ENCODE peak calls at places on chromosomes 16 and 17, in nine cellular contexts. U is ovary, D is esophagus squamous epithelium, I is B cell, G is gastrocnemius medialis, O is dorsolateral prefrontal cortex, W is lung, T is WTC11, C is A549. L is an unnamed sample.

GRCh38 chr17:28812980-28813377 is 29.6 kb downstream of the FAM222B start:
- DNase-seq in U (no peak), D (no peak), I (no peak), G (no peak), O (no peak), W (no peak), T (no peak), C (no peak), L (no peak)

GRCh38 chr17:47837401-47838039 is 3.6 kb downstream of the SCRN2 start:
- DNase-seq in U (no peak), D (no peak), I (no peak), G (no peak), O (no peak), W (no peak), T (no peak), C (no peak), L (no peak)

GRCh38 chr16:84599528-84600202 is 18.2 kb downstream of the COTL1 start:
- DNase-seq in U (peak), D (no peak), I (no peak), G (no peak), O (no peak), W (peak), T (peak), C (peak), L (no peak)

GRCh38 chr16:70715113-70715711 is 29.4 kb upstream of the MTSS2 start:
- DNase-seq in U (peak), D (no peak), I (no peak), G (peak), O (no peak), W (peak), T (no peak), C (peak), L (no peak)

GRCh38 chr17:44531019-44531418 is 26.3 kb upstream of the FZD2 start:
- DNase-seq in U (no peak), D (no peak), I (no peak), G (no peak), O (no peak), W (no peak), T (no peak), C (no peak), L (no peak)

GRCh38 chr17:2701161-2701995 is 10.2 kb downstream of the CLUH start:
- DNase-seq in U (peak), D (no peak), I (peak), G (no peak), O (peak), W (no peak), T (peak), C (no peak), L (no peak)

GRCh38 chr16:1048442-1049112 is 24.0 kb upstream of the SSTR5 start:
- DNase-seq in U (peak), D (no peak), I (no peak), G (no peak), O (peak), W (no peak), T (peak), C (peak), L (peak)

GRCh38 chr16:15961060-15961511 is 11.7 kb downstream of the ABCC1 start:
- DNase-seq in U (no peak), D (no peak), I (peak), G (no peak), O (no peak), W (no peak), T (no peak), C (no peak), L (no peak)

GRCh38 chr17:48615963-48616718 is 1.0 kb upstream of the HOXB8 start:
- DNase-seq in U (no peak), D (no peak), I (no peak), G (no peak), O (no peak), W (no peak), T (no peak), C (no peak), L (no peak)

GRCh38 chr17:81601525-81602120 is 35.3 kb downstream of the NPLOC4 start:
- DNase-seq in U (no peak), D (no peak), I (peak), G (no peak), O (no peak), W (no peak), T (peak), C (peak), L (peak)

GRCh38 chr17:67376509-67376891 is 581 bp upstream of the PITPNC1 start:
- DNase-seq in U (no peak), D (no peak), I (no peak), G (no peak), O (no peak), W (no peak), T (no peak), C (no peak), L (no peak)

GRCh38 chr17:9125722-9126121 is 104.4 kb downstream of the NTN1 start:
- DNase-seq in U (no peak), D (no peak), I (no peak), G (no peak), O (no peak), W (no peak), T (no peak), C (no peak), L (no peak)

GRCh38 chr16:12137344-12138094 is 161.0 kb downstream of the SNX29 start:
- DNase-seq in U (no peak), D (no peak), I (no peak), G (no peak), O (no peak), W (no peak), T (no peak), C (no peak), L (no peak)

GRCh38 chr17:40952675-40953074 is 14.1 kb downstream of the KRT39 start:
- DNase-seq in U (no peak), D (no peak), I (no peak), G (no peak), O (no peak), W (no peak), T (no peak), C (peak), L (no peak)

GRCh38 chr16:63945805-63946204 is 1176.1 kb downstream of the CDH11 start:
- DNase-seq in U (no peak), D (no peak), I (no peak), G (no peak), O (no peak), W (no peak), T (no peak), C (no peak), L (no peak)

GRCh38 chr16:4618645-4619418 is 4.1 kb upstream of the UBALD1 start:
- DNase-seq in U (no peak), D (no peak), I (no peak), G (no peak), O (no peak), W (no peak), T (no peak), C (no peak), L (no peak)

GRCh38 chr16:54336805-54337204 is 50.2 kb upstream of the IRX3 start:
- DNase-seq in U (no peak), D (no peak), I (no peak), G (no peak), O (no peak), W (no peak), T (no peak), C (no peak), L (no peak)

GRCh38 chr16:75052481-75053211 is 53.8 kb downstream of the ZNRF1 start:
- DNase-seq in U (no peak), D (no peak), I (no peak), G (no peak), O (no peak), W (no peak), T (no peak), C (peak), L (no peak)

GRCh38 chr17:5260542-5260941 is 21.5 kb upstream of the RABEP1 start:
- DNase-seq in U (no peak), D (no peak), I (no peak), G (no peak), O (no peak), W (no peak), T (no peak), C (no peak), L (no peak)

GRCh38 chr16:4327782-4328579 is 12.1 kb downstream of the GLIS2 start:
- DNase-seq in U (peak), D (no peak), I (peak), G (peak), O (peak), W (peak), T (peak), C (no peak), L (peak)

GRCh38 chr17:53950858-53951250 is 128.1 kb downstream of the KIF2B start:
- DNase-seq in U (no peak), D (no peak), I (no peak), G (no peak), O (no peak), W (no peak), T (no peak), C (no peak), L (no peak)

GRCh38 chr17:10127819-10128375 is 70.5 kb downstream of the GAS7 start:
- DNase-seq in U (peak), D (no peak), I (no peak), G (peak), O (peak), W (peak), T (no peak), C (no peak), L (no peak)

GRCh38 chr16:14148016-14148415 is 76.9 kb downstream of the MRTFB start:
- DNase-seq in U (no peak), D (no peak), I (no peak), G (no peak), O (no peak), W (no peak), T (no peak), C (no peak), L (no peak)

GRCh38 chr16:12917653-12918052 is 16.3 kb downstream of the SHISA9 start:
- DNase-seq in U (no peak), D (no peak), I (no peak), G (no peak), O (no peak), W (no peak), T (no peak), C (peak), L (no peak)

GRCh38 chr16:79658301-79659001 is 57.9 kb upstream of the MAF start:
- DNase-seq in U (no peak), D (no peak), I (no peak), G (no peak), O (no peak), W (no peak), T (no peak), C (peak), L (no peak)

GRCh38 chr16:27248036-27248435 is 20.5 kb downstream of the NSMCE1 start:
- DNase-seq in U (no peak), D (no peak), I (no peak), G (no peak), O (no peak), W (no peak), T (no peak), C (no peak), L (no peak)

GRCh38 chr17:31593806-31594205 is 202.3 kb downstream of the RAB11FIP4 start:
- DNase-seq in U (no peak), D (no peak), I (no peak), G (peak), O (no peak), W (no peak), T (no peak), C (no peak), L (no peak)

GRCh38 chr17:41322264-41322902 is 6.9 kb upstream of the KRTAP17-1 start:
- DNase-seq in U (no peak), D (no peak), I (peak), G (no peak), O (no peak), W (no peak), T (no peak), C (peak), L (no peak)

GRCh38 chr16:66287916-66288315 is 78.6 kb upstream of the CDH5 start:
- DNase-seq in U (no peak), D (no peak), I (no peak), G (no peak), O (no peak), W (no peak), T (no peak), C (no peak), L (no peak)

GRCh38 chr17:60579090-60579489 is 20.9 kb upstream of the PPM1D start:
- DNase-seq in U (no peak), D (no peak), I (no peak), G (no peak), O (no peak), W (no peak), T (no peak), C (no peak), L (no peak)

GRCh38 chr16:85625485-85626117 is 12.5 kb downstream of the GSE1 start:
- DNase-seq in U (no peak), D (no peak), I (no peak), G (no peak), O (no peak), W (no peak), T (no peak), C (no peak), L (no peak)

GRCh38 chr16:16817203-16817602 is 438.3 kb downstream of the NPIPA7 start:
- DNase-seq in U (no peak), D (no peak), I (no peak), G (no peak), O (no peak), W (no peak), T (no peak), C (no peak), L (no peak)

GRCh38 chr17:41026668-41027471 is at the start of gene KRTAP1-5:
- DNase-seq in U (no peak), D (no peak), I (no peak), G (no peak), O (no peak), W (no peak), T (no peak), C (no peak), L (no peak)

GRCh38 chr16:19136549-19137196 is 22.9 kb downstream of the ITPRIPL2 start:
- DNase-seq in U (no peak), D (no peak), I (no peak), G (no peak), O (no peak), W (no peak), T (no peak), C (no peak), L (no peak)

GRCh38 chr16:2663553-2664521 is 18.5 kb upstream of the KCTD5 start:
- DNase-seq in U (no peak), D (no peak), I (no peak), G (no peak), O (no peak), W (no peak), T (no peak), C (no peak), L (no peak)

DNA sequence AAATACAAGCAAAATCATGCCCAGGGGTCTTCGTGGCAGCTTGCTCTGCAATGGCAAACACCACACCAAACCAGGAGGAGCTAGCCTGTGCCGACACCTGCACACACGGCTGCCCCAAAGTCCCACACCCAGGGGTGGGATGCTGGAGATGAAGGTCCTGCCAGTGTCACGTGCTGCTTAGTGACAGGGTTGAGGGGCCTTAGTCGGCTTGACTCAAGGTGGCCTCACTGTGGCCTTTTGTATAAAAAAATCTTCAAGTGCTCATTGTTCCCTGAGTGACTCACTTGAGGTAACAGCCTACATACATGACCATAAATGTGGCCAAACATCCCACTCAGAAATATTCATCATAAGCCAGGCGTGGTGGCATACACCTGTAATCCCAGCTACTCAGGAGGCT is 7.3 kb downstream of the TRIM65 start:
- DNase-seq in U (no peak), D (no peak), I (no peak), G (no peak), O (no peak), W (no peak), T (no peak), C (no peak), L (no peak)
- TF ChIP-seq CTCF in U (no peak), D (no peak), I (no peak), G (no peak), O (no peak), W (no peak), T (no peak), C (no peak), L (no peak)

GRCh38 chr17:869067-869466 is 86.9 kb downstream of the MRM3 start:
- DNase-seq in U (peak), D (no peak), I (no peak), G (peak), O (no peak), W (no peak), T (no peak), C (no peak), L (no peak)
- TF ChIP-seq CTCF in U (no peak), D (no peak), I (no peak), G (no peak), O (no peak), W (no peak), T (no peak), C (no peak), L (no peak)

GRCh38 chr16:29984137-29984763 is 10.6 kb downstream of the TAOK2 start:
- DNase-seq in U (no peak), D (no peak), I (no peak), G (no peak), O (no peak), W (peak), T (no peak), C (no peak), L (no peak)

GRCh38 chr16:29985271-29985811 is 10.1 kb downstream of the HIRIP3 start:
- DNase-seq in U (no peak), D (no peak), I (no peak), G (no peak), O (no peak), W (no peak), T (no peak), C (no peak), L (no peak)

GRCh38 chr16:29983420-29984136 is 9.9 kb downstream of the TAOK2 start:
- DNase-seq in U (no peak), D (no peak), I (no peak), G (no peak), O (no peak), W (no peak), T (no peak), C (no peak), L (no peak)

GRCh38 chr16:29986231-29986630 is 9.2 kb downstream of the HIRIP3 start:
- DNase-seq in U (no peak), D (no peak), I (no peak), G (no peak), O (no peak), W (no peak), T (no peak), C (no peak), L (no peak)

DNA sequence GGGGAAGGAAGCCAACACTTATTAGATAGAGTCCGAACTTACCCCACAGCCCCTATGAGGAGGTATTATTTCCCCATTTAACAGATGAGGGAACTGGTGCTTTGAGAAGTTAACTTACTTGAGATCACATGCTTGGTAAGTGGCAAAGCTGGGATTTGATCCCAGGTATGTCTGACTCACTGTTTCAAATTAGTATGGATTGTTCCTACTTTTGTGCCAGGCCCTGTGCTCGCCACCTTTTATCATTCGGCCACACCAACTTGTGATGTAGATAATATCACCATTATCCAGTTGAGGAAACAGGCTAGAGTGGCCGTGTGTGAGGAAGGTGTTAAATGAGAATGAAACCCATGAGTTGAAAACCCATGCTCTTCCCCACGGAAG is 10.7 kb downstream of the HIRIP3 start:
- DNase-seq in U (no peak), D (no peak), I (no peak), G (no peak), O (no peak), W (no peak), T (no peak), C (no peak), L (no peak)
- TF ChIP-seq CTCF in U (no peak), D (no peak), I (no peak), G (no peak), O (no peak), W (no peak), T (no peak), C (no peak), L (no peak)

GRCh38 chr17:36149296-36149820 is 27.1 kb downstream of the TBC1D3B start:
- DNase-seq in U (peak), D (no peak), I (no peak), G (peak), O (no peak), W (no peak), T (no peak), C (peak), L (no peak)
- TF ChIP-seq CTCF in U (no peak), D (no peak), I (peak), G (no peak), O (no peak), W (no peak), T (no peak), C (no peak), L (no peak)

DNA sequence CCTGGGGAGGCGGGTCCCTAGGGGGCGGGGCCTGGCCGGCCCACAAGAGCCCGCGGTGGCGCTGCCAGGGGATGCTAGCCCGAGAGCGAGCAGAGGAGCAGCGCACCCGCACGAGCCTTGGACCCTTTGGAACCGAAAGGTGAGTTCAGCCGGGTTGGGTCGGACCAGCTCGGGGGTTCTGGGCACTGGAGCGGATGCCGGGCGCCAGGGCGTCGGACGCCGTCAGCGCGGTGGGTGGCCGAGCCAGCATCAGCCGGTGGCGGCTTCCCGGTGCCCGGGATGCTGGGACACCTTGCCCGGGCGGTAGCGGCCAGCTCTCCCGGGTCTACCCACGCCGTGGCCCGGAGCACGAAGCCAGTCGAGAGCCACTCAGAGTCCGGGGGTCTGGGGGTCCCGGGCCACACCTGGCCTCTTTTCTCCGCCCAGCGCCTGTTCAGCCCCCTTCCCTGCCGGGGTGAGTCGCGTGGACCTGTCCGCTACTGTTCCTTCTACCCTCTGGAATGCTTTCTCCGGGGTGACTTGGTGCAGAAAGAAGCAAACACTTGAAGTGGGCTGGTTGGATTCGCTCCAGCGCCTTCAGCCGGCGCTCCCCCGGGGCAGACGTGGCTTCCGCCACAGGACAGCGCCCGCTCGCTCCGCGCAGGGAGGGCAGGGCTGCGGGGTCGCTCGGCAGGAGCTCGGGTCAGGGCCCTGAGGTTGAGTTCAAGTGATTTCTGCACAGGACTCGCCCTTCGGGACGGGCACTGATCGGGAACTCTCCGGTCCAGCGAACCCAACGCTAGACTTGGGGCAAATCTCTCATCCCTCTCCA is at the start of gene SCNN1G:
- DNase-seq in U (peak), D (no peak), I (peak), G (no peak), O (no peak), W (peak), T (peak), C (no peak), L (peak)
- TF ChIP-seq CTCF in U (no peak), D (no peak), I (peak), G (no peak), O (peak), W (no peak), T (no peak), C (peak), L (peak)

L was measured in progenitor cell of endocrine pancreas.